ENCODE peak calls at places on chromosomes 1 and 21, in five cellular contexts. One of them, this sample, is unnamed.
A peak's percentile ranks its signal among the peaks of the same experiment; 100 is the strongest.

GRCh38 chr1:178506669-178507068 is 6.2 kb upstream of the TEX35 start:
- DNase-seq in bronchial epithelial cell: no peak
- DNase-seq in pancreas: no peak
- DNase-seq in EH: no peak
- DNase-seq in Right ventricle myocardium superior: no peak
- DNase-seq in this sample: no peak

GRCh38 chr21:37737996-37738395 is 178.3 kb downstream of the KCNJ6 start:
- DNase-seq in EH: no peak
- DNase-seq in bronchial epithelial cell: no peak
- DNase-seq in pancreas: no peak
- DNase-seq in Right ventricle myocardium superior: no peak
- DNase-seq in this sample: no peak

GRCh38 chr1:211484738-211485479 is 7.1 kb downstream of the RD3 start:
- DNase-seq in Right ventricle myocardium superior: no peak
- DNase-seq in pancreas: no peak
- DNase-seq in EH: no peak
- DNase-seq in bronchial epithelial cell: no peak
- DNase-seq in this sample: no peak

GRCh38 chr1:44327679-44328491 is 27.2 kb downstream of the ERI3 start:
- DNase-seq in bronchial epithelial cell: peak; percentile 100
- DNase-seq in EH: peak; percentile 100
- DNase-seq in pancreas: peak; percentile 87
- DNase-seq in Right ventricle myocardium superior: peak; percentile 89
- DNase-seq in this sample: no peak

GRCh38 chr1:227942021-227942715 is 5.6 kb downstream of the WNT9A start:
- DNase-seq in EH: no peak
- DNase-seq in Right ventricle myocardium superior: peak; percentile 36
- DNase-seq in pancreas: peak; percentile 51
- DNase-seq in bronchial epithelial cell: no peak
- DNase-seq in this sample: peak; percentile 1

GRCh38 chr1:63906053-63906704 is 132.4 kb downstream of the ROR1 start:
- DNase-seq in EH: no peak
- DNase-seq in Right ventricle myocardium superior: no peak
- DNase-seq in bronchial epithelial cell: no peak
- DNase-seq in pancreas: no peak
- DNase-seq in this sample: no peak

GRCh38 chr1:118325545-118326225 is 140.7 kb upstream of the SPAG17 start:
- DNase-seq in bronchial epithelial cell: peak; percentile 81
- DNase-seq in pancreas: no peak
- DNase-seq in Right ventricle myocardium superior: no peak
- DNase-seq in EH: peak; percentile 23
- DNase-seq in this sample: no peak

GRCh38 chr21:36847189-36847588 is 119.3 kb downstream of the HLCS start:
- DNase-seq in bronchial epithelial cell: peak; percentile 88
- DNase-seq in pancreas: no peak
- DNase-seq in EH: peak; percentile 83
- DNase-seq in Right ventricle myocardium superior: no peak
- DNase-seq in this sample: no peak

GRCh38 chr1:222792744-222793143 is 22.1 kb upstream of the DISP1 start:
- DNase-seq in Right ventricle myocardium superior: no peak
- DNase-seq in bronchial epithelial cell: no peak
- DNase-seq in EH: peak; percentile 31
- DNase-seq in pancreas: no peak
- DNase-seq in this sample: no peak

GRCh38 chr1:12053752-12054548 is 9.2 kb upstream of the TNFRSF8 start:
- DNase-seq in pancreas: no peak
- DNase-seq in bronchial epithelial cell: peak; percentile 20
- DNase-seq in Right ventricle myocardium superior: no peak
- DNase-seq in EH: no peak
- DNase-seq in this sample: no peak

GRCh38 chr1:56803561-56804156 is 15.5 kb downstream of the FYB2 start:
- DNase-seq in pancreas: no peak
- DNase-seq in EH: peak; percentile 31
- DNase-seq in bronchial epithelial cell: peak; percentile 37
- DNase-seq in Right ventricle myocardium superior: no peak
- DNase-seq in this sample: no peak

GRCh38 chr1:90356101-90356500 is 361.0 kb downstream of the BARHL2 start:
- DNase-seq in EH: no peak
- DNase-seq in bronchial epithelial cell: no peak
- DNase-seq in Right ventricle myocardium superior: no peak
- DNase-seq in pancreas: no peak
- DNase-seq in this sample: no peak

GRCh38 chr1:199512037-199512710 is 515.3 kb upstream of the NR5A2 start:
- DNase-seq in Right ventricle myocardium superior: no peak
- DNase-seq in pancreas: no peak
- DNase-seq in bronchial epithelial cell: no peak
- DNase-seq in EH: no peak
- DNase-seq in this sample: no peak

GRCh38 chr1:37032660-37033354 is 1.5 kb downstream of the GRIK3 start:
- DNase-seq in bronchial epithelial cell: no peak
- DNase-seq in Right ventricle myocardium superior: no peak
- DNase-seq in pancreas: no peak
- DNase-seq in EH: no peak
- DNase-seq in this sample: no peak

GRCh38 chr1:245258271-245258920 is 103.6 kb downstream of the KIF26B start:
- DNase-seq in bronchial epithelial cell: peak; percentile 71
- DNase-seq in Right ventricle myocardium superior: no peak
- DNase-seq in pancreas: peak; percentile 62
- DNase-seq in EH: no peak
- DNase-seq in this sample: no peak

GRCh38 chr21:45981154-45981606 is 390 bp upstream of the COL6A1 start:
- DNase-seq in pancreas: peak; percentile 79
- DNase-seq in EH: peak; percentile 93
- DNase-seq in bronchial epithelial cell: peak; percentile 27
- DNase-seq in Right ventricle myocardium superior: peak; percentile 90
- DNase-seq in this sample: peak; percentile 38

GRCh38 chr1:17710889-17711576 is 44.1 kb upstream of the ACTL8 start:
- DNase-seq in pancreas: no peak
- DNase-seq in bronchial epithelial cell: no peak
- DNase-seq in EH: no peak
- DNase-seq in Right ventricle myocardium superior: no peak
- DNase-seq in this sample: no peak